ENCODE peak calls at places on chromosomes 16 and 17, in five cellular contexts. T is A549, R is left lung, O is lung, S is cardiac muscle cell. W is an unnamed sample. For H3K9me3, the result is how much of the 10 kb centered on the place peaks cover.

GRCh38 chr17:28901866-28902818 is 737 bp downstream of the DHRS13 start:
- DNase-seq in T (peak), R (peak), O (peak), S (peak), W (peak)

GRCh38 chr16:67451704-67452435 is 20.9 kb downstream of the HSD11B2 start:
- DNase-seq in T (peak), R (no peak), O (no peak), S (no peak), W (no peak)

GRCh38 chr17:37273419-37274051 is 102.2 kb upstream of the C17orf78 start:
- DNase-seq in T (peak), R (no peak), O (no peak), S (peak), W (no peak)

GRCh38 chr17:1180958-1181768 is 1.4 kb upstream of the ABR start:
- DNase-seq in T (no peak), R (peak), O (no peak), S (no peak), W (no peak)

GRCh38 chr17:32684087-32684828 is 192.7 kb downstream of the MYO1D start:
- DNase-seq in T (no peak), R (no peak), O (no peak), S (no peak), W (no peak)

GRCh38 chr17:78888911-78889496 is 14.0 kb downstream of the CEP295NL start:
- DNase-seq in T (no peak), R (peak), O (no peak), S (no peak), W (no peak)

GRCh38 chr17:1830288-1830687 is 483 bp downstream of the RPA1 start:
- DNase-seq in T (peak), R (no peak), O (no peak), S (peak), W (peak)

GRCh38 chr17:76867578-76868175 is 527 bp upstream of the MGAT5B start:
- DNase-seq in T (peak), R (no peak), O (no peak), S (peak), W (no peak)

GRCh38 chr17:83132251-83133081 is 53.1 kb downstream of the METRNL start:
- DNase-seq in T (no peak), R (peak), O (no peak), S (no peak), W (no peak)

GRCh38 chr17:39618252-39618913 is 8.4 kb upstream of the PPP1R1B start:
- DNase-seq in T (no peak), R (no peak), O (no peak), S (peak), W (no peak)

GRCh38 chr17:26792486-26792885 is 501.4 kb upstream of the WSB1 start:
- DNase-seq in T (no peak), R (no peak), O (no peak), S (peak), W (no peak)

GRCh38 chr17:55219939-55220338 is 44.8 kb upstream of the HLF start:
- DNase-seq in T (no peak), R (no peak), O (no peak), S (peak), W (no peak)

GRCh38 chr16:74253146-74253545 is 43.5 kb upstream of the PSMD7 start:
- DNase-seq in T (no peak), R (no peak), O (no peak), S (no peak), W (no peak)
- H3K9me3 ChIP-seq in T (under half), R (under half), O (under half), S (under half), W (under half)

GRCh38 chr16:84724619-84725307 is 25.0 kb downstream of the USP10 start:
- DNase-seq in T (no peak), R (no peak), O (no peak), S (no peak), W (no peak)
- H3K4me3 ChIP-seq in T (no peak), R (no peak), O (no peak), S (no peak), W (no peak)

DNA sequence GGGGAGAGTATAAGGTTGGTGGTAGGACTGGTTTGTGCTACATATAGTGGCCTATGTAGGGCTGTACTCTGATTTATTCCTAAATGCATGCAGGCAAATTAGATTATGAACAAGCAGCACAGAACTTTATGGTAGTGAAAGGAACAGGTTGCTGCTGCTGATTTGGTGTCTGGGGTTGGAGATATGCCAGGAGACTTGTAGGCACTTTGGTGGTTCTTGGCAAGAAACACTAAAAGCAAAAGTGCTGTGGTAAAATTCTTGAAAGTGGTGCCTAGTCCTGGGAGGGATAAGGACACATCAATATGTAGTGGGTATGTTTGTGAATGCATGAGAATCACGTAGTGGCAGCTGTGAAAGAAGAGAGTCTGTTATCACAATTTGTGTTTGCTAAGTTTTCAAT is 2126.0 kb downstream of the TP53TG3F start:
- DNase-seq in T (no peak), R (no peak), O (no peak), S (no peak), W (no peak)
- H3K9me3 ChIP-seq in T (under half), R (under half), O (under half), S (under half), W (under half)

DNA sequence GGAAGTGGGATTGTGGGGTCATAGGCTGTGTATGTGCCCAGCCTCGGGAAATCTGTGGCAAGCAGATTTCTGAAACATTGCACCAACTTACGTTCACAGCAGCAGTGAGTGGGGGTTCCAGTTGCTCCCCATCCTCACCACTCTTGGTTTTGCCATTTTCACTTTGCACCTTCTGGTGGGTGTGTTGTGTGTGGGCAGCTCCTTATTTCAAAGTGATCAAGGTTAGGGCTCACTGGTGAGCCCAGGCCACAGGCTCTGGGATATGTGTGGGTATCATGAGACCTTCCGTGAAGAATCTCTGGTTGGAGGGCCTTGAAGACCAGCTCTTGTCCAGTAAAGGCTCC is 29.5 kb upstream of the PRM1 start:
- DNase-seq in T (no peak), R (no peak), O (no peak), S (no peak), W (no peak)
- H3K4me3 ChIP-seq in T (no peak), R (no peak), O (no peak), S (no peak), W (no peak)

GRCh38 chr17:22460461-22461063 is 768.2 kb downstream of the KCNJ18 start:
- DNase-seq in T (no peak), R (no peak), O (no peak), S (no peak), W (no peak)

GRCh38 chr17:22462461-22462860 is 770.1 kb downstream of the KCNJ18 start:
- DNase-seq in T (no peak), R (no peak), O (no peak), S (no peak), W (no peak)

GRCh38 chr17:22461460-22462145 is 769.3 kb downstream of the KCNJ18 start:
- DNase-seq in T (no peak), R (no peak), O (no peak), S (no peak), W (no peak)

GRCh38 chr17:22459953-22460350 is 767.6 kb downstream of the KCNJ18 start:
- DNase-seq in T (no peak), R (no peak), O (no peak), S (no peak), W (no peak)

GRCh38 chr17:22459331-22459952 is 767.1 kb downstream of the KCNJ18 start:
- DNase-seq in T (no peak), R (no peak), O (no peak), S (no peak), W (no peak)
- H3K9me3 ChIP-seq in T (under half), R (under half), O (under half), S (under half), W (under half)

GRCh38 chr17:68246271-68247028 is 1.4 kb upstream of the AMZ2 start:
- DNase-seq in T (peak), R (no peak), O (no peak), S (no peak), W (no peak)
- H3K4me3 ChIP-seq in T (peak), R (peak), O (no peak), S (peak), W (no peak)

GRCh38 chr16:35186045-35186759 is 1726.8 kb downstream of the TP53TG3F start:
- DNase-seq in T (no peak), R (no peak), O (no peak), S (no peak), W (no peak)
- H3K9me3 ChIP-seq in T (under half), R (under half), O (under half), S (under half), W (under half)

GRCh38 chr16:70803354-70803753 is 2.4 kb upstream of the VAC14 start:
- DNase-seq in T (no peak), R (no peak), O (no peak), S (peak), W (no peak)

GRCh38 chr16:70805380-70805779 is 4.4 kb upstream of the VAC14 start:
- DNase-seq in T (no peak), R (no peak), O (no peak), S (no peak), W (no peak)

GRCh38 chr16:70805787-70806186 is 4.8 kb upstream of the VAC14 start:
- DNase-seq in T (no peak), R (no peak), O (no peak), S (peak), W (no peak)

GRCh38 chr16:70804153-70804728 is 3.3 kb upstream of the VAC14 start:
- DNase-seq in T (peak), R (no peak), O (no peak), S (peak), W (no peak)

GRCh38 chr16:70804729-70805169 is 3.8 kb upstream of the VAC14 start:
- DNase-seq in T (no peak), R (no peak), O (no peak), S (no peak), W (no peak)
- H3K4me3 ChIP-seq in T (no peak), R (no peak), O (no peak), S (no peak), W (no peak)

DNA sequence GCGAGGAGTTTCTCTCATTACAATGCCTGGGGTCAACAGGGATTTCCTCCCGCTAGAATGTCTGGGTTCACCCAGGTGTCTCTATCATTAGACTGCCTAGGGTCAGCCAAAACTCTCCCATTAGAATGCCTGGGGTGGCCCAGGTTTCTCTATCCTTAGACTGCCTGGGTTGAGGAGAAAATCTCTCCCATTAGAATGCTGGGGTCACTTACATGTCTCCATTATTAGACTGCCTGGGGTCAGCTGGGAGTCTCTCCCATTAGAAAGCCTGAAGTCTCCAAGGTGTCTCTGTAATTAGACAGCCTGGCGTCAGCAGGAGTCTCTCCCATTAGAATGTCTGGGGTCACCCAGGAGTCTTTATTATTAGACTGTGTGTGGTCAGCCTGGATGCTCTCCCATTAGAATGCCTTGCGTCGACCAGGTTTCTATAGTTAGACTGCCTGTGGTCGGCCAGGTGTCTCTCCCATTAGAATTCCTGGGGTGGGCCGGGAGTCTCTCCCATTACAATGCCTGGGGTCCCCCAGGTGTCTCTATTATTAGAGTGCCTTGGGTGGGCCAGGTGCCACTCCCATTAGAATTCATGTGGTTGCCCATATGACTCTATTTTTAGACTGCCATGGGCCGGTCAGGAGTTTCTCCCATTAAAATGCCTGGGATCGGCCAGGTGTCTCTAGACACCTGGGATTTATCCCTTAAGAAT is 2272.1 kb downstream of the TP53TG3F start:
- DNase-seq in T (no peak), R (no peak), O (no peak), S (no peak), W (no peak)
- H3K9me3 ChIP-seq in T (under half), R (half or more), O (under half), S (under half), W (under half)